ENCODE peak calls at places on chromosomes 2 and 18, in five cellular contexts. D is IMR-90, C is HFF-Myc, F is foreskin fibroblast, R is ovary. V is an unnamed sample.

GRCh38 chr2:239360421-239361310 is 40.2 kb downstream of the HDAC4 start:
- DNase-seq in R (no peak), C (no peak), D (no peak), F (no peak), V (no peak)

GRCh38 chr2:112493048-112493447 is 11.1 kb downstream of the TTL start:
- DNase-seq in C (no peak), R (no peak), D (peak; percentile 9), F (peak; percentile 26), V (no peak)

GRCh38 chr2:145108385-145108784 is 588.5 kb upstream of the ZEB2 start:
- DNase-seq in R (no peak), D (peak; percentile 35), F (no peak), C (no peak), V (no peak)

GRCh38 chr2:15826273-15826717 is 114.1 kb upstream of the MYCN start:
- DNase-seq in C (no peak), D (no peak), R (no peak), F (no peak), V (no peak)

GRCh38 chr18:61892683-61893303 is at the start of gene RNF152:
- DNase-seq in F (peak; percentile 60), C (no peak), R (peak; percentile 43), D (peak; percentile 25), V (no peak)

GRCh38 chr2:63506350-63506749 is 81.9 kb downstream of the WDPCP start:
- DNase-seq in F (no peak), D (no peak), C (no peak), R (no peak), V (no peak)

GRCh38 chr2:7744827-7745226 is 827.6 kb downstream of the RNF144A start:
- DNase-seq in C (no peak), R (no peak), D (peak; percentile 10), F (no peak), V (peak; percentile 75)

GRCh38 chr18:45386256-45386655 is 229.0 kb upstream of the SLC14A2 start:
- DNase-seq in F (peak; percentile 50), C (no peak), D (peak; percentile 8), R (peak; percentile 31), V (peak; percentile 49)

GRCh38 chr2:120654383-120655134 is 81.1 kb upstream of the GLI2 start:
- DNase-seq in R (no peak), C (no peak), F (no peak), D (no peak), V (no peak)

GRCh38 chr2:119365436-119365835 is 1.2 kb downstream of the C2orf76 start:
- DNase-seq in D (no peak), F (no peak), R (no peak), C (no peak), V (no peak)

GRCh38 chr2:212940816-212941215 is 210.6 kb downstream of the IKZF2 start:
- DNase-seq in C (no peak), F (peak; percentile 54), D (peak; percentile 34), R (no peak), V (peak; percentile 50)

GRCh38 chr2:38293152-38293865 is 83.8 kb downstream of the ATL2 start:
- DNase-seq in C (peak; percentile 11), R (no peak), F (peak; percentile 31), D (peak; percentile 23), V (no peak)

GRCh38 chr2:12014088-12014960 is 267.9 kb downstream of the LPIN1 start:
- DNase-seq in D (peak; percentile 70), R (no peak), F (peak; percentile 62), C (no peak), V (peak; percentile 46)

GRCh38 chr2:60602828-60603532 is 49.5 kb upstream of the BCL11A start:
- DNase-seq in C (no peak), R (no peak), D (no peak), F (no peak), V (no peak)

GRCh38 chr2:36358317-36358659 is 2.7 kb downstream of the CRIM1 start:
- DNase-seq in F (peak; percentile 64), D (peak; percentile 55), R (no peak), C (no peak), V (peak; percentile 60)

GRCh38 chr2:181462032-181462431 is 4.8 kb downstream of the ITGA4 start:
- DNase-seq in D (peak; percentile 6), F (no peak), C (no peak), R (no peak), V (no peak)

GRCh38 chr2:37645363-37645762 is 26.1 kb downstream of the CDC42EP3 start:
- DNase-seq in C (peak; percentile 70), R (no peak), F (peak; percentile 84), D (peak; percentile 72), V (peak; percentile 89)

GRCh38 chr2:71592181-71592711 is 138.9 kb downstream of the DYSF start:
- DNase-seq in F (no peak), C (no peak), D (no peak), R (no peak), V (no peak)

GRCh38 chr2:217797661-217798069 is 205.1 kb downstream of the TNS1 start:
- DNase-seq in F (no peak), C (no peak), D (peak; percentile 30), R (no peak), V (peak; percentile 32)

GRCh38 chr2:27264753-27265535 is 2.1 kb upstream of the SLC30A3 start:
- DNase-seq in R (peak; percentile 39), F (peak; percentile 79), C (no peak), D (peak; percentile 35), V (peak; percentile 26)

GRCh38 chr2:236743623-236744280 is 174.1 kb downstream of the ACKR3 start:
- DNase-seq in F (peak; percentile 68), D (peak; percentile 18), C (peak; percentile 37), R (no peak), V (peak; percentile 98)

GRCh38 chr2:54708584-54709340 is 14.7 kb upstream of the EML6 start:
- DNase-seq in F (peak; percentile 45), D (no peak), R (no peak), C (no peak), V (no peak)

GRCh38 chr2:234880551-234881211 is 71.1 kb upstream of the SH3BP4 start:
- DNase-seq in C (peak; percentile 82), D (peak; percentile 100), F (peak; percentile 95), R (no peak), V (peak; percentile 92)

GRCh38 chr2:108923019-108923700 is 65.9 kb downstream of the EDAR start:
- DNase-seq in D (no peak), F (no peak), R (no peak), C (no peak), V (no peak)

GRCh38 chr2:206918258-206918657 is 21.1 kb upstream of the CPO start:
- DNase-seq in D (no peak), F (no peak), C (no peak), R (no peak), V (no peak)
- TF ChIP-seq CTCF in D (no peak), F (no peak), C (no peak), R (no peak), V (no peak)

GRCh38 chr2:110818767-110819481 is 86.6 kb downstream of the ACOXL start:
- DNase-seq in C (no peak), F (no peak), R (no peak), D (no peak), V (no peak)
- H3K4me3 ChIP-seq in C (no peak overlapping the region), F (no peak overlapping the region), R (no peak overlapping the region), D (no peak overlapping the region), V (no peak overlapping the region)

DNA sequence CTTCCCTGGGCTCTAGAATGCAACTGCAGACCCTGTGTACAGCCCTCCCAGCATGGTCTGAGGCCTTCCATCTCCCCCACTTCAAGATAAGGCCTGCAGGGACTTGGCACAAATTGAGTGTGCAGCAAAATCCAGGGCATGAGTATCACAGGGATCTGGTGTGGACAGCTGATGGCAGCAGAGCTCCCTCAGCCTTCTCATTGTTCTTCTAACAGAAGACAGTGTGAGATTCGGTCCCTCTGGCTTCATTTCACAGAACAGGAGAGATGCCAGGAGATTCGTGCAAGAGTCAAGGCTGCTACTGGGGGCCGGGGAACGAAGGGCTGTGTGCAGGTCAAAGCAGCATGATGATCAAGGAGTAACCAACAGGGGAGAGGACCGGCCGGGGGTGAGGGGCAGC is 85.8 kb downstream of the UXS1 start:
- DNase-seq in F (peak; percentile 61), R (peak; percentile 29), C (no peak), D (peak; percentile 49), V (peak; percentile 21)
- TF ChIP-seq CTCF in F (peak; percentile 50), R (no peak), C (peak; percentile 22), D (peak; percentile 46), V (peak; percentile 17)

GRCh38 chr2:626491-627339 is 50.5 kb downstream of the TMEM18 start:
- DNase-seq in C (no peak), D (no peak), F (no peak), R (no peak), V (no peak)
- H3K4me3 ChIP-seq in C (no peak overlapping the region), D (no peak overlapping the region), F (no peak overlapping the region), R (no peak overlapping the region), V (no peak overlapping the region)

GRCh38 chr18:54112356-54112755 is 112.1 kb downstream of the MBD2 start:
- DNase-seq in D (no peak), C (peak; percentile 25), R (no peak), F (peak; percentile 76), V (peak; percentile 82)

GRCh38 chr18:54109131-54109683 is 115.3 kb downstream of the MBD2 start:
- DNase-seq in F (peak; percentile 40), D (no peak), R (no peak), C (no peak), V (peak; percentile 48)
- TF ChIP-seq CTCF in F (no peak), D (no peak), R (no peak), C (no peak), V (no peak)

DNA sequence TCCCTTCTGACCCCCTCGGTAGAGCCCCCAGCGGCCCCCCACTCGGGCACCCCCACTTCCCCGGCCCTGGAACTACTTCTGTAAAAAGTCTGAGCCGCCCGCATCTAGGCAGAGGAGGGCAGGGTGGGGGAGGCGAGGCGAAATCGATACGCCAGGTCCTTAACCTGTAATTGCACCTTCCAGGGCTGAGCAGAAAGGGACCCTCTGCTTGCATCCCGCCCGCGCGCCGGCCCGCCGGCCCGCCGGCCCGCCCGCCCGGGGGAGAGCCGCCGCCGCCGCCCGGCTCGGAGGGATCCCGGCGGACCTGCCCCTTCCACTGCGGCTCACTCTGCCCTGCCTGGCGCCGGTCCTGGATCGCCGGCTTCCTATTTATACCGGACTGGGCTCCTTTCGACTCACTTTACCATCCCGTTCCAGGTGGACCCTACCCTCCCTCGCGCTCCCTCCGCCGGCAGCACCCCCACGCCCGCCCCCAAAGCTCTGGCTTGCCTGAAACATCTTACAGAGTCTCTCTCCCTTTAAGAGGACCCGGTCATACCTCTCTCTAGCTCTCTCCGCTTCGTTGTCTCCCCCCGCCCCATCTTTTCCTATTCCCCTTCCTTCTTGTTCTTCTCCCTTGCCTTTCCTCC is 838 bp downstream of the KLHL14 start:
- DNase-seq in D (no peak), R (no peak), F (peak; percentile 11), C (no peak), V (no peak)
- H3K4me3 ChIP-seq in D (no peak overlapping the region), R (peak overlapping the region; percentile 22), F (no peak overlapping the region), C (no peak overlapping the region), V (peak overlapping the region; percentile 4)

DNA sequence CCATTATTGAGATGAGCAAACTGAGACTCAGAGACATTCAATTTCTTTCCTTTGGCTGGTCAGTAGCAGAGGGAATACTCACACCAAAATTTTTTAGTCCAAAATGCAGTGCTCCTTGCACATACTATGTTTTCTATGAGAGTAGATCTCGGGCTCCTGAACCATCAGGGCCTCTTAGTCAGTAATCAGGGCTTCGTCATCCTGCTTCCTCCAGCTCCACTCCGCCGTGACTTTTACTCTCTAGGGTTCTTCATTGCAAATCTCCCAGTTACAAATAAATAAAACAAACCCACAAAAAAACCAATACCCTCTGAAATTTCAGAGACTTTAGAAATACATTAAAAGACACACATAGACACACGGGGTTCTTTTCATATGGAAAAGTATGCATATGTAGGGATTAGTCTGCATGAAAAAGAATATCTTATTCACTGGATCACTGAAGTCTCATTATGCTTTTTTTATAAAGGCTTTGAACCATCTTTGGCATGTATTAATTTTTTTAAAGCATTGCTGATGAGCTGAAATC is 234.9 kb downstream of the ICOS start:
- DNase-seq in R (no peak), C (no peak), D (no peak), F (no peak), V (no peak)
- TF ChIP-seq CTCF in R (no peak), C (no peak), D (no peak), F (no peak), V (no peak)

V was measured in fibroblast of mammary gland.